ENCODE peak calls at places on chromosome 10, in five cellular contexts. One of them, this sample, is unnamed.

GRCh38 chr10:110226926-110227641 is 19.7 kb downstream of the MXI1 start:
- DNase-seq in CD4-positive, alpha-beta T cell: peak; percentile 72
- DNase-seq in PC-9: no peak
- DNase-seq in prostate gland: peak; percentile 60
- DNase-seq in tibial artery: peak; percentile 65
- DNase-seq in this sample: peak; percentile 55

GRCh38 chr10:282294-283139 is 147.3 kb downstream of the ZMYND11 start:
- DNase-seq in CD4-positive, alpha-beta T cell: no peak
- DNase-seq in PC-9: no peak
- DNase-seq in prostate gland: no peak
- DNase-seq in tibial artery: no peak
- DNase-seq in this sample: no peak

GRCh38 chr10:84683550-84683949 is 355.2 kb downstream of the CCSER2 start:
- DNase-seq in CD4-positive, alpha-beta T cell: no peak
- DNase-seq in PC-9: no peak
- DNase-seq in prostate gland: no peak
- DNase-seq in tibial artery: no peak
- DNase-seq in this sample: no peak

GRCh38 chr10:86363184-86363832 is 3.3 kb downstream of the GRID1 start:
- DNase-seq in CD4-positive, alpha-beta T cell: no peak
- DNase-seq in PC-9: no peak
- DNase-seq in prostate gland: peak; percentile 48
- DNase-seq in tibial artery: peak; percentile 22
- DNase-seq in this sample: no peak

GRCh38 chr10:17026686-17027485 is 102.7 kb downstream of the CUBN start:
- DNase-seq in CD4-positive, alpha-beta T cell: peak; percentile 52
- DNase-seq in PC-9: no peak
- DNase-seq in prostate gland: no peak
- DNase-seq in tibial artery: no peak
- DNase-seq in this sample: no peak

GRCh38 chr10:15591431-15591830 is 128.3 kb downstream of the ITGA8 start:
- DNase-seq in CD4-positive, alpha-beta T cell: no peak
- DNase-seq in PC-9: no peak
- DNase-seq in prostate gland: no peak
- DNase-seq in tibial artery: no peak
- DNase-seq in this sample: no peak

GRCh38 chr10:109156396-109156795 is 766.9 kb downstream of the XPNPEP1 start:
- DNase-seq in CD4-positive, alpha-beta T cell: no peak
- DNase-seq in PC-9: peak; percentile 72
- DNase-seq in prostate gland: no peak
- DNase-seq in tibial artery: no peak
- DNase-seq in this sample: no peak

GRCh38 chr10:93954726-93955363 is 38.9 kb upstream of the PLCE1 start:
- DNase-seq in CD4-positive, alpha-beta T cell: no peak
- DNase-seq in PC-9: peak; percentile 42
- DNase-seq in prostate gland: no peak
- DNase-seq in tibial artery: no peak
- DNase-seq in this sample: no peak

GRCh38 chr10:50937230-50937907 is 51.9 kb upstream of the A1CF start:
- DNase-seq in CD4-positive, alpha-beta T cell: no peak
- DNase-seq in PC-9: no peak
- DNase-seq in prostate gland: no peak
- DNase-seq in tibial artery: no peak
- DNase-seq in this sample: no peak

GRCh38 chr10:113844091-113844490 is 9.8 kb downstream of the DCLRE1A start:
- DNase-seq in CD4-positive, alpha-beta T cell: no peak
- DNase-seq in PC-9: no peak
- DNase-seq in prostate gland: no peak
- DNase-seq in tibial artery: no peak
- DNase-seq in this sample: no peak

GRCh38 chr10:1603181-1603580 is 134.1 kb downstream of the ADARB2 start:
- DNase-seq in CD4-positive, alpha-beta T cell: no peak
- DNase-seq in PC-9: no peak
- DNase-seq in prostate gland: no peak
- DNase-seq in tibial artery: no peak
- DNase-seq in this sample: no peak

GRCh38 chr10:78357027-78357672 is 323.5 kb downstream of the RPS24 start:
- DNase-seq in CD4-positive, alpha-beta T cell: no peak
- DNase-seq in PC-9: no peak
- DNase-seq in prostate gland: no peak
- DNase-seq in tibial artery: no peak
- DNase-seq in this sample: no peak

GRCh38 chr10:12419279-12419847 is 70.0 kb downstream of the CAMK1D start:
- DNase-seq in CD4-positive, alpha-beta T cell: peak; percentile 6
- DNase-seq in PC-9: peak; percentile 72
- DNase-seq in prostate gland: no peak
- DNase-seq in tibial artery: peak; percentile 83
- DNase-seq in this sample: no peak

GRCh38 chr10:124522903-124523260 is 61.3 kb downstream of the LHPP start:
- DNase-seq in CD4-positive, alpha-beta T cell: no peak
- DNase-seq in PC-9: no peak
- DNase-seq in prostate gland: no peak
- DNase-seq in tibial artery: no peak
- DNase-seq in this sample: no peak

GRCh38 chr10:50417906-50418697 is 166.8 kb upstream of the ASAH2 start:
- DNase-seq in CD4-positive, alpha-beta T cell: peak; percentile 9
- DNase-seq in PC-9: peak; percentile 94
- DNase-seq in prostate gland: peak; percentile 21
- DNase-seq in tibial artery: peak; percentile 60
- DNase-seq in this sample: peak; percentile 18

GRCh38 chr10:86030312-86030711 is 336.3 kb downstream of the GRID1 start:
- DNase-seq in CD4-positive, alpha-beta T cell: no peak
- DNase-seq in PC-9: no peak
- DNase-seq in prostate gland: no peak
- DNase-seq in tibial artery: no peak
- DNase-seq in this sample: no peak

GRCh38 chr10:100802607-100803006 is 57.2 kb downstream of the PAX2 start:
- DNase-seq in CD4-positive, alpha-beta T cell: no peak
- DNase-seq in PC-9: no peak
- DNase-seq in prostate gland: no peak
- DNase-seq in tibial artery: no peak
- DNase-seq in this sample: no peak

GRCh38 chr10:72254891-72255568 is 18.7 kb upstream of the DDIT4 start:
- DNase-seq in CD4-positive, alpha-beta T cell: no peak
- DNase-seq in PC-9: no peak
- DNase-seq in prostate gland: peak; percentile 94
- DNase-seq in tibial artery: peak; percentile 96
- DNase-seq in this sample: peak; percentile 92

GRCh38 chr10:126459032-126459831 is 71.0 kb upstream of the ADAM12 start:
- DNase-seq in CD4-positive, alpha-beta T cell: no peak
- DNase-seq in PC-9: no peak
- DNase-seq in prostate gland: no peak
- DNase-seq in tibial artery: no peak
- DNase-seq in this sample: no peak

GRCh38 chr10:60479305-60480020 is 89.8 kb upstream of the ANK3 start:
- DNase-seq in CD4-positive, alpha-beta T cell: no peak
- DNase-seq in PC-9: peak; percentile 43
- DNase-seq in prostate gland: no peak
- DNase-seq in tibial artery: no peak
- DNase-seq in this sample: no peak

GRCh38 chr10:113038183-113038582 is 88.1 kb downstream of the TCF7L2 start:
- DNase-seq in CD4-positive, alpha-beta T cell: no peak
- DNase-seq in PC-9: no peak
- DNase-seq in prostate gland: no peak
- DNase-seq in tibial artery: no peak
- DNase-seq in this sample: no peak

GRCh38 chr10:14602807-14603538 is 171.7 kb downstream of the FAM107B start:
- DNase-seq in CD4-positive, alpha-beta T cell: no peak
- DNase-seq in PC-9: no peak
- DNase-seq in prostate gland: no peak
- DNase-seq in tibial artery: no peak
- DNase-seq in this sample: no peak

GRCh38 chr10:87658383-87658795 is 1.3 kb upstream of the PAPSS2 start:
- DNase-seq in CD4-positive, alpha-beta T cell: no peak
- DNase-seq in PC-9: no peak
- DNase-seq in prostate gland: no peak
- DNase-seq in tibial artery: no peak
- DNase-seq in this sample: no peak

GRCh38 chr10:68559251-68559650 is 886 bp upstream of the TET1 start:
- DNase-seq in CD4-positive, alpha-beta T cell: no peak
- DNase-seq in PC-9: no peak
- DNase-seq in prostate gland: no peak
- DNase-seq in tibial artery: no peak
- DNase-seq in this sample: no peak

GRCh38 chr10:92222603-92223275 is 68.1 kb downstream of the CPEB3 start:
- DNase-seq in CD4-positive, alpha-beta T cell: no peak
- DNase-seq in PC-9: peak; percentile 76
- DNase-seq in prostate gland: no peak
- DNase-seq in tibial artery: no peak
- DNase-seq in this sample: no peak

GRCh38 chr10:69797959-69798358 is 3.7 kb upstream of the COL13A1 start:
- DNase-seq in CD4-positive, alpha-beta T cell: no peak
- DNase-seq in PC-9: no peak
- DNase-seq in prostate gland: no peak
- DNase-seq in tibial artery: no peak
- DNase-seq in this sample: no peak

GRCh38 chr10:121478590-121478989 is 119.7 kb downstream of the FGFR2 start:
- DNase-seq in CD4-positive, alpha-beta T cell: no peak
- DNase-seq in PC-9: no peak
- DNase-seq in prostate gland: no peak
- DNase-seq in tibial artery: no peak
- DNase-seq in this sample: no peak

GRCh38 chr10:129962092-129962494 is 2.0 kb downstream of the EBF3 start:
- DNase-seq in CD4-positive, alpha-beta T cell: no peak
- DNase-seq in PC-9: no peak
- DNase-seq in prostate gland: no peak
- DNase-seq in tibial artery: no peak
- DNase-seq in this sample: no peak

DNA sequence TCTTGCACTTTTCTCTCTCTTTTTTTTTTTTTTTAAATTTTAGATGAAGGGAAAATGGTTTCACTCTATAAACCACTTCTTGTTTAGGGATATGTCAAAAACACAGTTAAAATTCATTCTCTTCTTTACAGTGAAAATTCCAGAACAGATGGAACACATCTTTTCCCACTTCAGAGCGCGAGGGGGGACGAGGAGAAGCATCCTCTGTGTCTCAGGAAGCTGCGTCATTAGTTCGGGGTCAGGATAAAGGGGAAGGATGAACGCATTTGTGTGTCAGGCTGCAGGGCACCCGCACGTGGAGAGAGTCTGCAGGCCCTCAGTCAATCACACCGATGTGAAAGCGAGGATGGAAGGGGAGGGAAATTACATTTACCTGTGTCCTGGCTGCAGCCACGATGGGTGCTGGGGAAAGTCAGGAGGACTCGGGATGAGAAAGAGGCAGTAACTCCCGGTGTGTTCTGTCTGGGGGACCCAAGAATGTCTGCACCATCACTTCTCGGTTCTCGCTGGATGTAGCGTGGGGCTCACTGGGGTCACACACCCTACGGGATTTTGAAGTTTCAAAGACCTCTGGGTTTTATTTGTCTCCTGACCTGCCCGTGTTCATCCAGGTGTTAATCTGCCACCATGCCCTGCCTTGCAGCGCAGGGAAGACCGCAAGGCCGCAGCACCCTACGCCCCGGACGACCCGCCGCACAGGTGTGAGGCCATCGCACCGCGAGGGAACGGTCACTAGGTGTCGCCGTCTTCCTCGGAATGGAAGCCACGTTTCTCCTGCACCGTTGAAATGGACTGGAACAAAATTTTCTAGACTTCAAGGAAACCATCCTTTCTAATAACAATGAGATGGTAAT is 66.7 kb upstream of the PITRM1 start:
- DNase-seq in CD4-positive, alpha-beta T cell: peak; percentile 72
- DNase-seq in PC-9: no peak
- DNase-seq in prostate gland: peak; percentile 61
- DNase-seq in tibial artery: peak; percentile 65
- DNase-seq in this sample: no peak
- H3K27ac ChIP-seq in CD4-positive, alpha-beta T cell: no peak overlapping the region
- H3K27ac ChIP-seq in PC-9: no peak overlapping the region
- H3K27ac ChIP-seq in prostate gland: no peak overlapping the region
- H3K27ac ChIP-seq in tibial artery: no peak overlapping the region
- H3K27ac ChIP-seq in this sample: no peak overlapping the region

GRCh38 chr10:34405611-34406462 is 409.3 kb downstream of the PARD3 start:
- DNase-seq in CD4-positive, alpha-beta T cell: no peak
- DNase-seq in PC-9: peak; percentile 57
- DNase-seq in prostate gland: no peak
- DNase-seq in tibial artery: no peak
- DNase-seq in this sample: no peak
- H3K27ac ChIP-seq in CD4-positive, alpha-beta T cell: no peak overlapping the region
- H3K27ac ChIP-seq in PC-9: no peak overlapping the region
- H3K27ac ChIP-seq in prostate gland: no peak overlapping the region
- H3K27ac ChIP-seq in tibial artery: no peak overlapping the region
- H3K27ac ChIP-seq in this sample: no peak overlapping the region

GRCh38 chr10:61778137-61778536 is 115.4 kb downstream of the CABCOCO1 start:
- DNase-seq in CD4-positive, alpha-beta T cell: no peak
- DNase-seq in PC-9: no peak
- DNase-seq in prostate gland: no peak
- DNase-seq in tibial artery: no peak
- DNase-seq in this sample: no peak

GRCh38 chr10:61779276-61779675 is 116.5 kb downstream of the CABCOCO1 start:
- DNase-seq in CD4-positive, alpha-beta T cell: no peak
- DNase-seq in PC-9: no peak
- DNase-seq in prostate gland: no peak
- DNase-seq in tibial artery: no peak
- DNase-seq in this sample: no peak

GRCh38 chr10:61781969-61782403 is 119.3 kb downstream of the CABCOCO1 start:
- DNase-seq in CD4-positive, alpha-beta T cell: no peak
- DNase-seq in PC-9: peak; percentile 64
- DNase-seq in prostate gland: no peak
- DNase-seq in tibial artery: no peak
- DNase-seq in this sample: no peak

GRCh38 chr10:61780732-61781131 is 118.0 kb downstream of the CABCOCO1 start:
- DNase-seq in CD4-positive, alpha-beta T cell: no peak
- DNase-seq in PC-9: no peak
- DNase-seq in prostate gland: no peak
- DNase-seq in tibial artery: no peak
- DNase-seq in this sample: no peak

DNA sequence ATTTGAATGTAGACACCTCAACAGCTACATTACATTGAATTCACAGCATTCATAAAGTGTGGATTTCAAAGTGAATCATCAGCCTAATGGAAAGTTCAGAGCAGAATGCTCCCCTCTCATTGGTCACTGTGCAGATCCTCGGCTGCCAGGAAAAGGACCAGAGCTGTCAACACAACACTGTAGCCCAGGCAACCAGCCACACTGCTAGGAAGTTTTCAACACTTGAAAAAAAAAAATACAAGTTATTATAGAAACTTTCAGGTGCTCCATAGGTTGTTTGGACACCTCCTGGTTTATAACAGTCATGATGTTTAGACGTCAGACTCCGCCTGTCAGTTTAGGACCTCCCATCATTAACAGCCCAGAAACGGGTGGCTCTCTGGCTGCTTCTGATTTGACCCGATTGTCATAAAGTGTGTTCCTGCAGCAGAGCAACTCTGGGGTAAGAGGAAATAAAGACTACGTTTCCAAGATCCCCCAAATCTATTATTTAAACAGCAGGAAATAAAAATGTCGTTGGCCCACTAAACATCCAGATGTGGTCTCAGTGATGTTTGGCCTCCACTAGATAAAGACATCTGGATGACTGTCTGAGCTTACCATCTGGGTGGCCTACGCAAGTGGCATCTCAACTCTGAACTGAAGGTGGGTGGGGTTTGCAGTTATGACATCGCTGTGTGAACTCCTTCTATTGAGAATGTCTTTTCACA is 117.4 kb downstream of the CABCOCO1 start:
- DNase-seq in CD4-positive, alpha-beta T cell: no peak
- DNase-seq in PC-9: peak; percentile 59
- DNase-seq in prostate gland: no peak
- DNase-seq in tibial artery: peak; percentile 43
- DNase-seq in this sample: no peak
- H3K27ac ChIP-seq in CD4-positive, alpha-beta T cell: no peak overlapping the region
- H3K27ac ChIP-seq in PC-9: no peak overlapping the region
- H3K27ac ChIP-seq in prostate gland: no peak overlapping the region
- H3K27ac ChIP-seq in tibial artery: peak overlapping the region; percentile 60
- H3K27ac ChIP-seq in this sample: no peak overlapping the region

GRCh38 chr10:97356918-97357317 is 22.4 kb upstream of the FRAT2 start:
- DNase-seq in CD4-positive, alpha-beta T cell: no peak
- DNase-seq in PC-9: no peak
- DNase-seq in prostate gland: no peak
- DNase-seq in tibial artery: no peak
- DNase-seq in this sample: no peak
- H3K27ac ChIP-seq in CD4-positive, alpha-beta T cell: no peak overlapping the region
- H3K27ac ChIP-seq in PC-9: no peak overlapping the region
- H3K27ac ChIP-seq in prostate gland: no peak overlapping the region
- H3K27ac ChIP-seq in tibial artery: no peak overlapping the region
- H3K27ac ChIP-seq in this sample: no peak overlapping the region

This sample was measured in substantia nigra.